ENCODE peak calls at places on chromosomes 1 and 21, in eight cellular contexts. O is IMR-90, Q is lung, Z is GM13976, F is AG09319, L is Right ventricle myocardium inferior, H is mucosa of gallbladder, K is AG04450. J is an unnamed sample.

GRCh38 chr1:194445244-194445643 is 1258.8 kb upstream of the B3GALT2 start:
- DNase-seq in O (no peak), K (no peak), L (no peak), Z (no peak), H (no peak), F (no peak), Q (no peak), J (no peak)

GRCh38 chr1:97145321-97145956 is 423.9 kb downstream of the PTBP2 start:
- DNase-seq in F (peak), K (no peak), Z (no peak), Q (no peak), H (no peak), L (no peak), O (peak), J (no peak)

GRCh38 chr21:23356905-23357304 is 2250.4 kb downstream of the MRPL39 start:
- DNase-seq in K (no peak), F (no peak), O (no peak), Q (no peak), L (no peak), Z (no peak), H (no peak), J (no peak)

GRCh38 chr21:9750341-9751086 is 770.9 kb upstream of the TPTE start:
- DNase-seq in Q (peak), L (no peak), H (peak), O (no peak), Z (no peak), K (no peak), F (no peak), J (no peak)

GRCh38 chr1:188281927-188282326 is 1453.2 kb downstream of the PLA2G4A start:
- DNase-seq in F (no peak), K (no peak), Z (no peak), H (no peak), L (no peak), Q (no peak), O (peak), J (no peak)

GRCh38 chr1:95984975-95985374 is 736.6 kb upstream of the PTBP2 start:
- DNase-seq in H (no peak), K (no peak), F (no peak), O (no peak), Q (no peak), L (no peak), Z (no peak), J (no peak)

GRCh38 chr1:15282810-15283474 is 35.9 kb downstream of the FHAD1 start:
- DNase-seq in Q (no peak), K (no peak), O (no peak), F (no peak), H (no peak), Z (no peak), L (no peak), J (no peak)

GRCh38 chr1:41498391-41498790 is 13.9 kb upstream of the EDN2 start:
- DNase-seq in H (no peak), K (no peak), L (no peak), F (no peak), O (no peak), Z (no peak), Q (no peak), J (no peak)

GRCh38 chr1:38028671-38029070 is 16.1 kb downstream of the UTP11 start:
- DNase-seq in H (no peak), F (no peak), L (no peak), Z (peak), O (no peak), K (no peak), Q (no peak), J (no peak)

GRCh38 chr1:60978421-60979357 is 103.7 kb upstream of the NFIA start:
- DNase-seq in Z (peak), F (peak), O (peak), H (peak), Q (peak), L (no peak), K (no peak), J (no peak)

GRCh38 chr1:214332950-214333798 is 52.2 kb downstream of the SMYD2 start:
- DNase-seq in Q (peak), K (peak), Z (peak), F (peak), H (peak), O (peak), L (no peak), J (no peak)

GRCh38 chr1:194548071-194548470 is 1361.7 kb upstream of the B3GALT2 start:
- DNase-seq in K (no peak), F (no peak), O (no peak), L (no peak), Q (no peak), H (no peak), Z (no peak), J (no peak)

GRCh38 chr1:108962681-108963051 is 618 bp downstream of the CLCC1 start:
- DNase-seq in K (no peak), Q (peak), L (no peak), F (no peak), O (peak), Z (no peak), H (peak), J (no peak)

GRCh38 chr1:24292887-24293286 is 26.3 kb upstream of the GRHL3 start:
- DNase-seq in L (no peak), H (no peak), O (no peak), Z (no peak), K (no peak), Q (no peak), F (no peak), J (no peak)

GRCh38 chr21:46234436-46234950 is 5.9 kb upstream of the LSS start:
- DNase-seq in F (no peak), K (no peak), H (no peak), L (no peak), Q (no peak), Z (no peak), O (no peak), J (no peak)

GRCh38 chr1:39269791-39270342 is 65.4 kb downstream of the MACF1 start:
- DNase-seq in Z (peak), H (peak), L (no peak), K (peak), F (peak), Q (no peak), O (peak), J (no peak)

GRCh38 chr1:246483204-246483933 is 23.7 kb downstream of the SMYD3 start:
- DNase-seq in K (no peak), O (peak), Q (no peak), L (no peak), F (no peak), H (no peak), Z (peak), J (no peak)

GRCh38 chr1:240492832-240493440 is 119.0 kb downstream of the GREM2 start:
- DNase-seq in Q (no peak), O (peak), L (no peak), F (no peak), K (no peak), H (no peak), Z (no peak), J (peak)

GRCh38 chr1:183090386-183091006 is 67.3 kb downstream of the LAMC1 start:
- DNase-seq in K (no peak), Z (no peak), F (no peak), O (peak), Q (peak), L (no peak), H (peak), J (no peak)

GRCh38 chr1:6423321-6423999 is 1.1 kb upstream of the ESPN start:
- DNase-seq in Z (peak), H (peak), F (no peak), O (no peak), Q (peak), L (no peak), K (no peak), J (no peak)

GRCh38 chr1:151715726-151716404 is 738 bp downstream of the CELF3 start:
- DNase-seq in Z (no peak), F (no peak), Q (no peak), H (no peak), K (no peak), L (no peak), O (no peak), J (no peak)

GRCh38 chr1:34113887-34114286 is 51.1 kb downstream of the CSMD2 start:
- DNase-seq in O (no peak), F (peak), H (no peak), L (no peak), K (no peak), Q (no peak), Z (no peak), J (peak)

GRCh38 chr1:161193561-161194235 is 5.2 kb downstream of the ADAMTS4 start:
- DNase-seq in Z (no peak), H (no peak), K (no peak), L (peak), F (no peak), Q (no peak), O (no peak), J (no peak)

GRCh38 chr1:50684185-50684584 is 260.9 kb upstream of the DMRTA2 start:
- DNase-seq in Q (no peak), F (no peak), L (no peak), H (no peak), Z (no peak), K (no peak), O (no peak), J (no peak)

GRCh38 chr1:198298653-198299052 is 141.9 kb downstream of the NEK7 start:
- DNase-seq in Q (no peak), F (no peak), O (no peak), K (no peak), H (no peak), L (no peak), Z (no peak), J (no peak)

GRCh38 chr1:46407636-46408035 is 13.5 kb downstream of the FAAH start:
- DNase-seq in H (no peak), Q (no peak), F (no peak), O (no peak), L (no peak), K (no peak), Z (no peak), J (no peak)

GRCh38 chr1:84689514-84690396 is 506 bp downstream of the SSX2IP start:
- DNase-seq in Z (no peak), K (no peak), F (no peak), Q (peak), O (peak), H (peak), L (peak), J (no peak)

GRCh38 chr1:211259596-211260126 is 495 bp downstream of the RCOR3 start:
- DNase-seq in F (peak), O (no peak), Q (peak), K (no peak), H (peak), Z (peak), L (peak), J (no peak)

GRCh38 chr1:41915786-41916571 is 2.7 kb downstream of the HIVEP3 start:
- DNase-seq in H (peak), K (no peak), F (no peak), O (no peak), Q (peak), L (no peak), Z (no peak), J (no peak)

J was measured in iPS DF 19.7.